ENCODE peak calls at places on chromosome 7, in six cellular contexts. K is ecto neural progenitor cell, M is HT1080, N is SK-MEL-5, L is RCC 7860, H is endothelial cell. C is an unnamed sample.
A peak's percentile ranks its signal among the peaks of the same experiment; 100 is the strongest.

GRCh38 chr7:129522088-129522970 is 20.0 kb downstream of the SMKR1 start:
- DNase-seq in K (peak; percentile 62), M (no peak), N (no peak), L (no peak), H (peak; percentile 25), C (no peak)

GRCh38 chr7:155188357-155188756 is 109.3 kb upstream of the INSIG1 start:
- DNase-seq in K (no peak), M (peak; percentile 69), N (no peak), L (peak; percentile 47), H (no peak), C (no peak)

GRCh38 chr7:157961731-157962457 is 625.1 kb downstream of the DNAJB6 start:
- DNase-seq in K (no peak), M (no peak), N (no peak), L (no peak), H (no peak), C (no peak)

GRCh38 chr7:18345641-18346234 is 149.8 kb upstream of the HDAC9 start:
- DNase-seq in K (peak; percentile 52), M (peak; percentile 71), N (peak; percentile 89), L (peak; percentile 41), H (peak; percentile 60), C (peak; percentile 63)

GRCh38 chr7:4745971-4746919 is 29.2 kb upstream of the AP5Z1 start:
- DNase-seq in K (no peak), M (peak; percentile 76), N (peak; percentile 42), L (peak; percentile 83), H (no peak), C (no peak)

GRCh38 chr7:155491812-155492211 is 33.9 kb downstream of the EN2 start:
- DNase-seq in K (no peak), M (no peak), N (no peak), L (no peak), H (no peak), C (no peak)

GRCh38 chr7:71389976-71390375 is 258.0 kb downstream of the GALNT17 start:
- DNase-seq in K (peak; percentile 75), M (no peak), N (no peak), L (no peak), H (no peak), C (no peak)

GRCh38 chr7:142873281-142873784 is 12.2 kb downstream of the TRPV6 start:
- DNase-seq in K (no peak), M (peak; percentile 47), N (peak; percentile 78), L (no peak), H (peak; percentile 43), C (peak; percentile 48)

GRCh38 chr7:3453398-3453797 is 152.3 kb downstream of the SDK1 start:
- DNase-seq in K (no peak), M (peak; percentile 3), N (no peak), L (no peak), H (no peak), C (no peak)

GRCh38 chr7:88203401-88203800 is 16.4 kb downstream of the SRI start:
- DNase-seq in K (no peak), M (no peak), N (no peak), L (no peak), H (no peak), C (no peak)

GRCh38 chr7:79272938-79273337 is 180.5 kb downstream of the MAGI2 start:
- DNase-seq in K (no peak), M (no peak), N (no peak), L (no peak), H (no peak), C (no peak)

GRCh38 chr7:144118341-144118740 is 4.6 kb upstream of the OR2A14 start:
- DNase-seq in K (no peak), M (no peak), N (no peak), L (no peak), H (no peak), C (no peak)

GRCh38 chr7:69147631-69148030 is 450.6 kb upstream of the AUTS2 start:
- DNase-seq in K (no peak), M (no peak), N (no peak), L (no peak), H (no peak), C (no peak)

GRCh38 chr7:77983973-77984372 is 185.4 kb downstream of the PHTF2 start:
- DNase-seq in K (no peak), M (no peak), N (no peak), L (no peak), H (no peak), C (no peak)

GRCh38 chr7:131231381-131232220 is 96.1 kb upstream of the MKLN1 start:
- DNase-seq in K (no peak), M (peak; percentile 63), N (no peak), L (no peak), H (no peak), C (peak; percentile 20)

GRCh38 chr7:110762514-110762913 is 328.4 kb upstream of the LRRN3 start:
- DNase-seq in K (no peak), M (no peak), N (no peak), L (no peak), H (no peak), C (no peak)

GRCh38 chr7:16915405-16915804 is 33.6 kb upstream of the AGR3 start:
- DNase-seq in K (no peak), M (peak; percentile 73), N (peak; percentile 59), L (peak; percentile 77), H (no peak), C (peak; percentile 5)

GRCh38 chr7:2527505-2528464 is 8.2 kb downstream of the LFNG start:
- DNase-seq in K (no peak), M (peak; percentile 74), N (no peak), L (peak; percentile 85), H (no peak), C (no peak)

GRCh38 chr7:143975617-143976016 is 21.0 kb downstream of the OR2F1 start:
- DNase-seq in K (no peak), M (no peak), N (no peak), L (no peak), H (no peak), C (peak; percentile 47)